ENCODE peak calls at places on chromosomes 16 and 17, in four cellular contexts. F, Z, N and W are unnamed samples.

GRCh38 chr17:8285270-8286181 is 2.9 kb upstream of the RANGRF start:
- DNase-seq in F (no peak), Z (no peak), N (no peak), W (no peak)

GRCh38 chr16:24834459-24835335 is 11.1 kb upstream of the SLC5A11 start:
- DNase-seq in F (peak), Z (peak), N (no peak), W (peak)

GRCh38 chr16:4570688-4571321 is 14.7 kb downstream of the C16orf96 start:
- DNase-seq in F (no peak), Z (no peak), N (no peak), W (no peak)

GRCh38 chr16:88073201-88073721 is 122.0 kb downstream of the BANP start:
- DNase-seq in F (no peak), Z (no peak), N (no peak), W (no peak)

GRCh38 chr17:48153711-48154642 is 46.4 kb downstream of the SNX11 start:
- DNase-seq in F (peak), Z (peak), N (peak), W (peak)

GRCh38 chr16:5003211-5003610 is 30.5 kb downstream of the NAGPA start:
- DNase-seq in F (no peak), Z (no peak), N (no peak), W (no peak)

GRCh38 chr17:28071891-28072606 is 29.6 kb downstream of the NLK start:
- DNase-seq in F (no peak), Z (peak), N (no peak), W (peak)

GRCh38 chr17:42680331-42680808 is 1.3 kb downstream of the CCR10 start:
- DNase-seq in F (no peak), Z (no peak), N (no peak), W (peak)

GRCh38 chr17:80909635-80910034 is 82.0 kb upstream of the CHMP6 start:
- DNase-seq in F (no peak), Z (no peak), N (no peak), W (no peak)
- TF ChIP-seq CTCF in F (no peak), Z (no peak), N (no peak), W (no peak)

GRCh38 chr17:73645050-73645871 is 1.0 kb upstream of the SDK2 start:
- DNase-seq in F (no peak), Z (peak), N (no peak), W (peak)
- TF ChIP-seq CTCF in F (no peak), Z (no peak), N (no peak), W (no peak)

GRCh38 chr16:50645858-50646257 is 35.3 kb downstream of the SNX20 start:
- DNase-seq in F (no peak), Z (no peak), N (no peak), W (no peak)

GRCh38 chr16:50643192-50643591 is 37.9 kb downstream of the SNX20 start:
- DNase-seq in F (no peak), Z (no peak), N (no peak), W (no peak)

GRCh38 chr16:50646345-50646744 is 34.8 kb downstream of the SNX20 start:
- DNase-seq in F (no peak), Z (no peak), N (no peak), W (no peak)

GRCh38 chr16:50644245-50644644 is 36.9 kb downstream of the SNX20 start:
- DNase-seq in F (no peak), Z (no peak), N (no peak), W (no peak)

DNA sequence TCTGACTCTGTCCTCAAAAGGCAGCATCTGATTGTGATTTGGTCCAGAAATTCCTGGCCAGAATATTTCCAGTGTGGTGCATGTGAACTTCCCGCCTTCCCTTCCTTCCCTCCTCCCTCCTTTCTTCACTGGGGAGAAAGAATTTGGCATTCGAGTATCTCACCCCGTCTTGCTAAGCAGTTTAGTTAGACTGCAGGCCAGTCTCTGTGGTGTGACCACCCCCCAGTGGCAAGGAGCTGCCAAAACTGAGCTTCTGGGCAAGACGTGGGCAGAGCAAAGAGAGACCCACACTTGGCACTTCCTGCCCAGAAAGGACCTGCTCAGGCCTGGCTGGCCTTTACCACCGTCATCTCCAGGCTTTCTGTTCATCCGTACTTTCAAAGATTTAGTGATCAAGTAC is 36.4 kb downstream of the SNX20 start:
- DNase-seq in F (peak), Z (peak), N (no peak), W (peak)
- TF ChIP-seq CTCF in F (peak), Z (peak), N (peak), W (peak)

GRCh38 chr16:85080923-85081498 is 31.3 kb downstream of the CIBAR2 start:
- DNase-seq in F (no peak), Z (no peak), N (no peak), W (peak)

GRCh38 chr16:85081765-85082164 is 30.5 kb downstream of the CIBAR2 start:
- DNase-seq in F (no peak), Z (no peak), N (no peak), W (no peak)

GRCh38 chr16:85082553-85083050 is 29.7 kb downstream of the CIBAR2 start:
- DNase-seq in F (no peak), Z (no peak), N (no peak), W (no peak)

GRCh38 chr16:85084841-85085535 is 27.3 kb downstream of the CIBAR2 start:
- DNase-seq in F (no peak), Z (no peak), N (no peak), W (no peak)

GRCh38 chr16:85083051-85083639 is 29.1 kb downstream of the CIBAR2 start:
- DNase-seq in F (no peak), Z (no peak), N (no peak), W (no peak)
- TF ChIP-seq CTCF in F (no peak), Z (no peak), N (no peak), W (no peak)

GRCh38 chr17:80364091-80364691 is 50.8 kb upstream of the ENDOV start:
- DNase-seq in F (peak), Z (peak), N (no peak), W (peak)
- TF ChIP-seq CTCF in F (peak), Z (peak), N (peak), W (peak)

GRCh38 chr17:9959377-9959981 is 54.4 kb upstream of the RCVRN start:
- DNase-seq in F (peak), Z (peak), N (no peak), W (peak)
- TF ChIP-seq CTCF in F (peak), Z (peak), N (peak), W (peak)